ENCODE peak calls at places on chromosomes 2 and 18, in six cellular contexts. R, N, H, I, W and Q are unnamed samples.

GRCh38 chr2:65345626-65346025 is 86.8 kb downstream of the SPRED2 start:
- DNase-seq in N (no peak), R (no peak), I (no peak), H (no peak), W (no peak), Q (no peak)

GRCh38 chr2:197908191-197908590 is 103.8 kb downstream of the PLCL1 start:
- DNase-seq in H (no peak), I (no peak), W (no peak), N (no peak), R (no peak), Q (no peak)

GRCh38 chr2:10285578-10286198 is 17.0 kb upstream of the HPCAL1 start:
- DNase-seq in R (peak; percentile 41), W (no peak), N (peak; percentile 49), H (peak; percentile 90), I (no peak), Q (peak; percentile 73)

GRCh38 chr18:2970762-2971659 is 41.9 kb downstream of the LPIN2 start:
- DNase-seq in H (no peak), N (no peak), W (no peak), R (no peak), I (no peak), Q (peak; percentile 89)

GRCh38 chr2:171814883-171815282 is 79.2 kb downstream of the SLC25A12 start:
- DNase-seq in N (no peak), W (no peak), I (no peak), H (no peak), R (no peak), Q (no peak)

GRCh38 chr18:42517896-42518295 is 562.9 kb downstream of the PIK3C3 start:
- DNase-seq in H (no peak), I (no peak), R (no peak), N (peak; percentile 20), W (no peak), Q (no peak)

GRCh38 chr18:69444221-69444620 is 43.5 kb downstream of the DOK6 start:
- DNase-seq in N (no peak), R (no peak), H (no peak), W (no peak), I (no peak), Q (no peak)

GRCh38 chr2:31334311-31335026 is 80.1 kb downstream of the XDH start:
- DNase-seq in I (peak; percentile 3), W (no peak), R (no peak), N (peak; percentile 83), H (no peak), Q (no peak)

GRCh38 chr2:100952512-100952911 is 49.6 kb upstream of the RPL31 start:
- DNase-seq in N (no peak), R (no peak), W (no peak), H (no peak), I (no peak), Q (no peak)

GRCh38 chr2:205852457-205852856 is 170.2 kb downstream of the NRP2 start:
- DNase-seq in I (no peak), N (no peak), H (no peak), W (no peak), R (no peak), Q (no peak)

GRCh38 chr2:66667852-66668251 is 232.9 kb downstream of the MEIS1 start:
- DNase-seq in N (no peak), I (no peak), R (no peak), H (no peak), W (no peak), Q (no peak)

GRCh38 chr2:43737097-43737854 is 36.6 kb upstream of the DYNC2LI1 start:
- DNase-seq in H (no peak), I (peak; percentile 37), R (peak; percentile 3), N (peak; percentile 8), W (no peak), Q (no peak)

GRCh38 chr2:143730155-143730949 is 601.1 kb downstream of the ARHGAP15 start:
- DNase-seq in N (peak; percentile 65), I (peak; percentile 81), W (no peak), H (no peak), R (peak; percentile 30), Q (no peak)

GRCh38 chr2:216012133-216012829 is 1.1 kb downstream of the MREG start:
- DNase-seq in I (peak; percentile 84), H (no peak), N (peak; percentile 85), R (peak; percentile 68), W (peak; percentile 56), Q (no peak)

GRCh38 chr2:186503827-186504606 is 18.0 kb downstream of the ZC3H15 start:
- DNase-seq in N (peak; percentile 17), R (peak; percentile 26), H (no peak), I (peak; percentile 22), W (peak; percentile 21), Q (no peak)

GRCh38 chr2:230455005-230455684 is 39.1 kb downstream of the SP100 start:
- DNase-seq in H (no peak), N (no peak), I (no peak), R (no peak), W (no peak), Q (no peak)

GRCh38 chr2:144835634-144836351 is 315.9 kb upstream of the ZEB2 start:
- DNase-seq in R (peak; percentile 36), W (no peak), N (peak; percentile 48), H (no peak), I (peak; percentile 52), Q (no peak)

GRCh38 chr2:76008001-76008702 is 297.4 kb upstream of the GCFC2 start:
- DNase-seq in I (no peak), W (no peak), R (no peak), H (no peak), N (no peak), Q (no peak)

GRCh38 chr2:239354132-239354790 is 46.6 kb downstream of the HDAC4 start:
- DNase-seq in N (no peak), W (no peak), H (no peak), I (no peak), R (no peak), Q (no peak)

GRCh38 chr2:26477911-26478253 is at the start of gene OTOF:
- DNase-seq in R (peak; percentile 14), N (peak; percentile 49), I (peak; percentile 37), W (peak; percentile 38), H (peak; percentile 73), Q (no peak)

GRCh38 chr2:39719317-39719716 is 53.6 kb downstream of the TMEM178A start:
- DNase-seq in W (peak; percentile 48), N (no peak), I (no peak), R (no peak), H (peak; percentile 42), Q (no peak)

GRCh38 chr2:118750959-118751565 is 96.4 kb downstream of the EN1 start:
- DNase-seq in H (no peak), I (peak; percentile 70), N (peak; percentile 94), W (no peak), R (peak; percentile 35), Q (no peak)

GRCh38 chr2:25255745-25256485 is 85.8 kb downstream of the DNMT3A start:
- DNase-seq in H (no peak), W (no peak), I (no peak), N (no peak), R (no peak), Q (no peak)